ENCODE peak calls at places on chromosomes 5 and 9, in four cellular contexts. One of them, this sample, is unnamed.

GRCh38 chr9:98146101-98146991 is 27.3 kb upstream of the TRIM14 start:
- DNase-seq in retinal pigment epithelial cell: peak; percentile 84
- DNase-seq in upper lobe of right lung: peak; percentile 96
- DNase-seq in PC-9: peak; percentile 96
- DNase-seq in this sample: peak; percentile 18

GRCh38 chr9:99266136-99267023 is 44.3 kb downstream of the SEC61B start:
- DNase-seq in PC-9: peak; percentile 57
- DNase-seq in upper lobe of right lung: peak; percentile 86
- DNase-seq in retinal pigment epithelial cell: peak; percentile 23
- DNase-seq in this sample: peak; percentile 14

GRCh38 chr9:128116104-128117083 is 11.1 kb downstream of the PTGES2 start:
- DNase-seq in PC-9: no peak
- DNase-seq in upper lobe of right lung: peak; percentile 62
- DNase-seq in retinal pigment epithelial cell: no peak
- DNase-seq in this sample: no peak

GRCh38 chr5:40353442-40353841 is 326.3 kb upstream of the PTGER4 start:
- DNase-seq in upper lobe of right lung: no peak
- DNase-seq in PC-9: no peak
- DNase-seq in retinal pigment epithelial cell: no peak
- DNase-seq in this sample: no peak

GRCh38 chr5:5483880-5484595 is 61.6 kb downstream of the ICE1 start:
- DNase-seq in upper lobe of right lung: no peak
- DNase-seq in PC-9: no peak
- DNase-seq in retinal pigment epithelial cell: no peak
- DNase-seq in this sample: no peak

GRCh38 chr5:132445640-132445923 is 45.0 kb downstream of the IRF1 start:
- DNase-seq in retinal pigment epithelial cell: no peak
- DNase-seq in upper lobe of right lung: no peak
- DNase-seq in PC-9: peak; percentile 59
- DNase-seq in this sample: no peak

GRCh38 chr5:103472820-103473219 is 89.8 kb downstream of the NUDT12 start:
- DNase-seq in upper lobe of right lung: no peak
- DNase-seq in retinal pigment epithelial cell: no peak
- DNase-seq in PC-9: no peak
- DNase-seq in this sample: no peak

GRCh38 chr9:38000332-38000731 is 68.7 kb downstream of the SHB start:
- DNase-seq in PC-9: no peak
- DNase-seq in upper lobe of right lung: no peak
- DNase-seq in retinal pigment epithelial cell: no peak
- DNase-seq in this sample: no peak

GRCh38 chr9:35748239-35748857 is 680 bp downstream of the GBA2 start:
- DNase-seq in upper lobe of right lung: no peak
- DNase-seq in PC-9: no peak
- DNase-seq in retinal pigment epithelial cell: no peak
- DNase-seq in this sample: no peak

GRCh38 chr5:91281409-91281808 is 101.7 kb downstream of the ARRDC3 start:
- DNase-seq in upper lobe of right lung: no peak
- DNase-seq in PC-9: no peak
- DNase-seq in retinal pigment epithelial cell: peak; percentile 88
- DNase-seq in this sample: peak; percentile 93

GRCh38 chr9:123724211-123724831 is 205.6 kb downstream of the DENND1A start:
- DNase-seq in PC-9: no peak
- DNase-seq in upper lobe of right lung: no peak
- DNase-seq in retinal pigment epithelial cell: no peak
- DNase-seq in this sample: no peak

GRCh38 chr5:34749431-34749872 is 89.5 kb upstream of the TTC23L start:
- DNase-seq in upper lobe of right lung: no peak
- DNase-seq in retinal pigment epithelial cell: no peak
- DNase-seq in PC-9: no peak
- DNase-seq in this sample: no peak

GRCh38 chr5:158414780-158415179 is 555.8 kb upstream of the CLINT1 start:
- DNase-seq in retinal pigment epithelial cell: no peak
- DNase-seq in upper lobe of right lung: no peak
- DNase-seq in PC-9: no peak
- DNase-seq in this sample: peak; percentile 77

GRCh38 chr5:53253421-53253871 is 143.9 kb upstream of the MOCS2 start:
- DNase-seq in PC-9: peak; percentile 43
- DNase-seq in retinal pigment epithelial cell: no peak
- DNase-seq in upper lobe of right lung: no peak
- DNase-seq in this sample: no peak

GRCh38 chr9:90053027-90053426 is 448.2 kb downstream of the GADD45G start:
- DNase-seq in upper lobe of right lung: no peak
- DNase-seq in retinal pigment epithelial cell: no peak
- DNase-seq in PC-9: no peak
- DNase-seq in this sample: no peak

GRCh38 chr9:124504530-124505005 is 2.6 kb downstream of the NR5A1 start:
- DNase-seq in upper lobe of right lung: no peak
- DNase-seq in PC-9: no peak
- DNase-seq in retinal pigment epithelial cell: no peak
- DNase-seq in this sample: no peak

GRCh38 chr9:121607434-121608248 is 43.8 kb upstream of the DAB2IP start:
- DNase-seq in PC-9: peak; percentile 49
- DNase-seq in upper lobe of right lung: no peak
- DNase-seq in retinal pigment epithelial cell: peak; percentile 80
- DNase-seq in this sample: no peak

GRCh38 chr9:21506910-21507795 is 25.0 kb upstream of the IFNE start:
- DNase-seq in retinal pigment epithelial cell: peak; percentile 87
- DNase-seq in upper lobe of right lung: no peak
- DNase-seq in PC-9: peak; percentile 37
- DNase-seq in this sample: peak; percentile 68

GRCh38 chr9:25724424-25724823 is 46.2 kb upstream of the TUSC1 start:
- DNase-seq in PC-9: no peak
- DNase-seq in upper lobe of right lung: no peak
- DNase-seq in retinal pigment epithelial cell: no peak
- DNase-seq in this sample: peak; percentile 52

GRCh38 chr9:5453673-5454072 is 3.3 kb downstream of the CD274 start:
- DNase-seq in upper lobe of right lung: no peak
- DNase-seq in retinal pigment epithelial cell: no peak
- DNase-seq in PC-9: no peak
- DNase-seq in this sample: no peak
- TF ChIP-seq CTCF in upper lobe of right lung: no peak
- TF ChIP-seq CTCF in retinal pigment epithelial cell: no peak
- TF ChIP-seq CTCF in PC-9: no peak
- TF ChIP-seq CTCF in this sample: no peak

GRCh38 chr5:139731281-139731680 is 64.3 kb upstream of the PSD2 start:
- DNase-seq in PC-9: no peak
- DNase-seq in upper lobe of right lung: no peak
- DNase-seq in retinal pigment epithelial cell: no peak
- DNase-seq in this sample: no peak
- TF ChIP-seq CTCF in PC-9: no peak
- TF ChIP-seq CTCF in upper lobe of right lung: no peak
- TF ChIP-seq CTCF in retinal pigment epithelial cell: no peak
- TF ChIP-seq CTCF in this sample: no peak

DNA sequence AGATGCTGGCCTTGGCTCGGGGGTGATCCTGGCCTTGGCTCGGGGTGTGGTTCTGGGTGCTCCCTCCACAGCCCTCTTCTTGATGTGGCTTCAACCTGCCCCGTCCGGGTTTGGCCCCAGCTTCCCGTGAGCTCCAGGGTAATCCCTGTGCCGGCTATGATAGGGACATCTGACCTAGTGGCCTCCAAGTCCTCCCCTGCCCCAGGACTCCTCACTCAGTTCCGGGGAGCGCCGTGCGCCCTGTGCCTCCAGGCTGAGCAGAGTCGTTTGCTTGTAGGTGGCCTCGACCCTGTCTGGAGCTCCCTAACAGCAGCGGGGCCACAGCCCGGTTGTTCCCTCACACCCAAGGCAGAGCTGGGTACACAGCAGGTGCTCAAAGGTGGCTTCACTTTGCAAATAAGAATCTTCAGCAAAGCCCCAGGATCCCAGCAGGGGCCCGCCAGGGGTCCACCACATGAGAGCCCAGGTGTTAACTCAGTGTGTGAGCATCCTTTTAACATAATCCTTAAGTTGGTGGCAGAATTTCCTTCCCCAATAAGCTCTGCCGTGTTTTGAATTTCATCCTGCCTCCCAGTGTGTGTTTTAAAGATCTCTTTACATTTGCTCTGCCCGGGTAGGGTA is 32.3 kb upstream of the CEP72 start:
- DNase-seq in PC-9: no peak
- DNase-seq in upper lobe of right lung: no peak
- DNase-seq in retinal pigment epithelial cell: no peak
- DNase-seq in this sample: no peak
- TF ChIP-seq CTCF in PC-9: no peak
- TF ChIP-seq CTCF in upper lobe of right lung: no peak
- TF ChIP-seq CTCF in retinal pigment epithelial cell: no peak
- TF ChIP-seq CTCF in this sample: no peak

GRCh38 chr5:156482816-156483215 is 155.9 kb downstream of the SGCD start:
- DNase-seq in upper lobe of right lung: no peak
- DNase-seq in PC-9: no peak
- DNase-seq in retinal pigment epithelial cell: no peak
- DNase-seq in this sample: no peak
- TF ChIP-seq CTCF in upper lobe of right lung: no peak
- TF ChIP-seq CTCF in PC-9: no peak
- TF ChIP-seq CTCF in retinal pigment epithelial cell: no peak
- TF ChIP-seq CTCF in this sample: no peak

GRCh38 chr5:142925795-142926194 is 155.6 kb downstream of the ARHGAP26 start:
- DNase-seq in PC-9: no peak
- DNase-seq in retinal pigment epithelial cell: peak; percentile 29
- DNase-seq in upper lobe of right lung: no peak
- DNase-seq in this sample: no peak

GRCh38 chr5:142922223-142922952 is 152.2 kb downstream of the ARHGAP26 start:
- DNase-seq in upper lobe of right lung: no peak
- DNase-seq in PC-9: no peak
- DNase-seq in retinal pigment epithelial cell: no peak
- DNase-seq in this sample: no peak

GRCh38 chr5:142926549-142926948 is 156.4 kb downstream of the ARHGAP26 start:
- DNase-seq in retinal pigment epithelial cell: no peak
- DNase-seq in upper lobe of right lung: no peak
- DNase-seq in PC-9: no peak
- DNase-seq in this sample: no peak

GRCh38 chr5:142920888-142921612 is 150.9 kb downstream of the ARHGAP26 start:
- DNase-seq in retinal pigment epithelial cell: no peak
- DNase-seq in PC-9: no peak
- DNase-seq in upper lobe of right lung: no peak
- DNase-seq in this sample: no peak

DNA sequence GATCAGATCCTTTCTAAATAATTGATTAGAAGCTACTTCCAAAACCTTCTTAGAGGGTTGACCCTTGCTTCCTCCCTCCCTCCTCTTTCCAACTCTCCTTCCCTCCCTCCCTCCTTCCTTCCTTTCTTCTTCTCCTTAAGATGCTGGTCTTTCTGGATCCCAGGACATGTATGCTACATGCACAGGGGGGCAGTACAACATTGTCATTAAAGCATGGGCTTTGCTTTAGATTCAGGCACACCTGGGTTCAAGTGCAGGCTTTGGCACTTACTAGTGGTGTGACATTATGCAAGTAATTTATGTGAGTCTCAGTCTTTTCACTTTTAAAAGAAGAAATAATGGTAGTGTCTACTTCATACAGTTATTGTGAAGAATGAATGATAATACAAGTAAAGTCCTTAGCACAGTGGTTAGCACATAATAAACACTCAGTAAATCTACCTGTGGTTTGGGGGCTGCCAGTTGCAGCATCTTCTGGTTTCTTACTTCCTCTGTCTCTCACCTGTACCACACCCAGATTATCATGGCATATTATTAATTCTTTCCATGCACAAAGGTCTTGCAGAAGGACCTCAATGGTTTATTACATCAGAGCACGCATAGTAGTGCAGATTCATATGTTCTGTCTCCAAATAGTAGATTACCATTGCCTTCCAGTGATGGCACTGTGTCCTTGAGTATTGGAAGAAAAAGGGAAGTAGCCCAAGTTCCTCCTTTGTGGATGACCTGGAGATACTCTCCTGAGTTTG is 154.1 kb downstream of the ARHGAP26 start:
- DNase-seq in PC-9: no peak
- DNase-seq in upper lobe of right lung: no peak
- DNase-seq in retinal pigment epithelial cell: no peak
- DNase-seq in this sample: no peak
- TF ChIP-seq CTCF in PC-9: peak; percentile 17
- TF ChIP-seq CTCF in upper lobe of right lung: peak; percentile 12
- TF ChIP-seq CTCF in retinal pigment epithelial cell: peak; percentile 28
- TF ChIP-seq CTCF in this sample: no peak

DNA sequence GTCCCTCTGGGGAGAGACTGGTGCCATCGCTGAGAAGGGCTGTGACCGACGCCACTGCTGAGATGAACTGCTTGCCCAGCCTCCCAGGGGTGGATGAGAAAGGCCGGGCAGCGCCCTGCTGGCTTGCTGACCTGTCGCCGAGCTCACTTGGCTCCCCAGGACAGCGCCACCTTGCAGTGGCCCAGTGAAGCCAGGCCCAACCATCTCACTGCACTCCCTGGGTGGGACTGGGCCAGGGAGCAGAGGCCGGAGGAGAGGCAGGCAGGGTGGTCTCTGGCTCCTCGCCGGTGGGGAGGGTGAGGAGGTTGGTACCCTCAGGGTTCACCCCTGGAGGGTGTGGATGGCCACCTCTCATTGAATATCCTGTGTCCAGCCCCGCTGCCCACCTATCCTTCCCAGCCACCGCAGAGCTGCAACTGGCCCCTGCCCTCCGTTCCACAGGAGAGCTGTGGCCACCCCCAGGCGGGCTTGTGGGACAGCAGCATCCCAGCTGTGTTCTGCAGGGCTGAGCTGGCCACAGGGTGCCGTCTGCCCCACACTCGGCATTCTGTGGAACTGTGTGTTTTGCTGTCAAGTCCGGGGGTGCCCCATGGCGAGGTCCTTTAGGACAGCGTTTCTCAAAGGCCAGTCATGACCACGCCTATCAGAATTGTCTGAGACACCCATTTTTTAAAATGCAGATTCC is 41.0 kb upstream of the FCN2 start:
- DNase-seq in PC-9: no peak
- DNase-seq in retinal pigment epithelial cell: no peak
- DNase-seq in upper lobe of right lung: no peak
- DNase-seq in this sample: no peak
- TF ChIP-seq CTCF in PC-9: no peak
- TF ChIP-seq CTCF in retinal pigment epithelial cell: peak; percentile 2
- TF ChIP-seq CTCF in upper lobe of right lung: no peak
- TF ChIP-seq CTCF in this sample: no peak

GRCh38 chr5:177524941-177525655 is 8.3 kb upstream of the DDX41 start:
- DNase-seq in retinal pigment epithelial cell: no peak
- DNase-seq in upper lobe of right lung: peak; percentile 32
- DNase-seq in PC-9: no peak
- DNase-seq in this sample: no peak
- TF ChIP-seq CTCF in retinal pigment epithelial cell: no peak
- TF ChIP-seq CTCF in upper lobe of right lung: no peak
- TF ChIP-seq CTCF in PC-9: no peak
- TF ChIP-seq CTCF in this sample: no peak

GRCh38 chr9:17004500-17004899 is 130.3 kb upstream of the CNTLN start:
- DNase-seq in PC-9: no peak
- DNase-seq in retinal pigment epithelial cell: no peak
- DNase-seq in upper lobe of right lung: no peak
- DNase-seq in this sample: peak; percentile 32

GRCh38 chr9:17009071-17009470 is 125.8 kb upstream of the CNTLN start:
- DNase-seq in upper lobe of right lung: no peak
- DNase-seq in PC-9: no peak
- DNase-seq in retinal pigment epithelial cell: no peak
- DNase-seq in this sample: no peak

GRCh38 chr9:17003576-17004240 is 131.1 kb upstream of the CNTLN start:
- DNase-seq in PC-9: no peak
- DNase-seq in retinal pigment epithelial cell: no peak
- DNase-seq in upper lobe of right lung: no peak
- DNase-seq in this sample: no peak

GRCh38 chr9:17005085-17005484 is 129.8 kb upstream of the CNTLN start:
- DNase-seq in upper lobe of right lung: no peak
- DNase-seq in retinal pigment epithelial cell: no peak
- DNase-seq in PC-9: peak; percentile 19
- DNase-seq in this sample: peak; percentile 52
- TF ChIP-seq CTCF in upper lobe of right lung: no peak
- TF ChIP-seq CTCF in retinal pigment epithelial cell: no peak
- TF ChIP-seq CTCF in PC-9: no peak
- TF ChIP-seq CTCF in this sample: no peak

GRCh38 chr5:72651779-72652178 is 144.6 kb upstream of the ZNF366 start:
- DNase-seq in PC-9: peak; percentile 17
- DNase-seq in upper lobe of right lung: no peak
- DNase-seq in retinal pigment epithelial cell: no peak
- DNase-seq in this sample: no peak
- TF ChIP-seq CTCF in PC-9: no peak
- TF ChIP-seq CTCF in upper lobe of right lung: no peak
- TF ChIP-seq CTCF in retinal pigment epithelial cell: no peak
- TF ChIP-seq CTCF in this sample: no peak

This sample was measured in kidney epithelial cell.